ENCODE peak calls at places on chromosomes 3 and 15, in ten cellular contexts. O is stimulated activated CD8-positive, alpha-beta memory T cell treated with anti-CD3 and anti-CD28 coated beads, Interleukin-7, amount 100 ng/mL, for 4 hours; D is RWPE1; U is NCI-H510A treated with DMSO at 0.1 percent for 48 hours; A is uterus; Z is stimulated activated CD4-positive, alpha-beta T cell treated with anti-CD3 and anti-CD28 coated beads, Interleukin-1b, Interleukin-23, amount 100 ng/mL, for 4 hours; Y is posterior vena cava; G is activated naive CD4-positive, alpha-beta T cell treated with Interleukin-2 at 50 U/mL for 16 hours; F is left colon; S is SHP77. X is an unnamed sample.

GRCh38 chr3:7204848-7205156 is 343.9 kb downstream of the GRM7 start:
- DNase-seq in O (no peak), D (no peak), U (no peak), A (no peak), Z (no peak), Y (no peak), G (no peak), F (no peak), S (no peak), X (no peak)

GRCh38 chr3:40258555-40258954 is 51.0 kb upstream of the EIF1B start:
- DNase-seq in O (no peak), D (peak), U (no peak), A (no peak), Z (no peak), Y (no peak), G (no peak), F (no peak), S (no peak), X (no peak)

GRCh38 chr15:96342143-96342466 is 11.6 kb downstream of the NR2F2 start:
- DNase-seq in O (no peak), D (no peak), U (no peak), A (no peak), Z (no peak), Y (no peak), G (no peak), F (no peak), S (no peak), X (no peak)

GRCh38 chr15:29034593-29035364 is 149.0 kb downstream of the APBA2 start:
- DNase-seq in O (no peak), D (no peak), U (no peak), A (no peak), Z (no peak), Y (no peak), G (no peak), F (no peak), S (no peak), X (no peak)

GRCh38 chr3:159082514-159082913 is 280.7 kb downstream of the MFSD1 start:
- DNase-seq in O (no peak), D (no peak), U (no peak), A (no peak), Z (no peak), Y (no peak), G (no peak), F (no peak), S (no peak), X (no peak)

GRCh38 chr3:132317229-132317948 is at the start of gene ACP3:
- DNase-seq in O (no peak), D (peak), U (peak), A (peak), Z (no peak), Y (peak), G (no peak), F (peak), S (no peak), X (peak)

GRCh38 chr3:155619118-155619915 is 125.6 kb downstream of the PLCH1 start:
- DNase-seq in O (no peak), D (no peak), U (no peak), A (no peak), Z (no peak), Y (no peak), G (no peak), F (no peak), S (no peak), X (no peak)

GRCh38 chr15:65583701-65584100 is 27.2 kb downstream of the INTS14 start:
- DNase-seq in O (peak), D (no peak), U (no peak), A (no peak), Z (no peak), Y (no peak), G (peak), F (no peak), S (no peak), X (peak)

GRCh38 chr3:58624550-58624949 is 42.0 kb downstream of the FAM3D start:
- DNase-seq in O (no peak), D (no peak), U (no peak), A (no peak), Z (no peak), Y (no peak), G (no peak), F (no peak), S (no peak), X (no peak)

GRCh38 chr3:38823722-38824121 is 7.7 kb upstream of the SCN10A start:
- DNase-seq in O (no peak), D (no peak), U (no peak), A (no peak), Z (no peak), Y (no peak), G (no peak), F (no peak), S (no peak), X (no peak)

GRCh38 chr15:28104326-28104725 is 5.2 kb upstream of the OCA2 start:
- DNase-seq in O (no peak), D (no peak), U (no peak), A (no peak), Z (no peak), Y (peak), G (no peak), F (peak), S (no peak), X (no peak)

GRCh38 chr15:30870681-30871080 is 33.0 kb upstream of the FAN1 start:
- DNase-seq in O (no peak), D (no peak), U (no peak), A (no peak), Z (no peak), Y (no peak), G (no peak), F (no peak), S (no peak), X (no peak)

GRCh38 chr3:53799338-53799865 is 46.8 kb downstream of the CHDH start:
- DNase-seq in O (no peak), D (no peak), U (no peak), A (no peak), Z (no peak), Y (no peak), G (no peak), F (no peak), S (no peak), X (no peak)

GRCh38 chr15:80242132-80242769 is 9.8 kb downstream of the CTXND1 start:
- DNase-seq in O (no peak), D (no peak), U (no peak), A (no peak), Z (no peak), Y (no peak), G (no peak), F (no peak), S (no peak), X (peak)

GRCh38 chr15:75356539-75356938 is 9.7 kb downstream of the NEIL1 start:
- DNase-seq in O (no peak), D (no peak), U (no peak), A (no peak), Z (no peak), Y (no peak), G (no peak), F (no peak), S (no peak), X (no peak)

GRCh38 chr3:57852896-57853295 is 96.8 kb downstream of the SLMAP start:
- DNase-seq in O (no peak), D (peak), U (no peak), A (no peak), Z (no peak), Y (no peak), G (no peak), F (no peak), S (no peak), X (no peak)

GRCh38 chr15:99202176-99202552 is 47.2 kb downstream of the TTC23 start:
- DNase-seq in O (no peak), D (no peak), U (no peak), A (no peak), Z (no peak), Y (no peak), G (no peak), F (no peak), S (no peak), X (no peak)

GRCh38 chr3:61053781-61054496 is 197.3 kb downstream of the FHIT start:
- DNase-seq in O (no peak), D (peak), U (peak), A (no peak), Z (no peak), Y (no peak), G (no peak), F (no peak), S (peak), X (no peak)

GRCh38 chr3:138043266-138044029 is 33.5 kb downstream of the CLDN18 start:
- DNase-seq in O (no peak), D (peak), U (no peak), A (no peak), Z (no peak), Y (no peak), G (no peak), F (no peak), S (no peak), X (no peak)

X was measured in GM20000.